ENCODE peak calls at places on chromosomes 2 and 18, in four cellular contexts. S is transverse colon, U is A549, I is IMR-90. H is an unnamed sample.

GRCh38 chr18:44740000-44740399 is 59.3 kb downstream of the SETBP1 start:
- DNase-seq in S (no peak), U (no peak), I (no peak), H (no peak)

GRCh38 chr18:71223487-71223886 is 934.6 kb downstream of the SOCS6 start:
- DNase-seq in S (no peak), U (no peak), I (no peak), H (no peak)

GRCh38 chr2:211035548-211036185 is 479.3 kb downstream of the CPS1 start:
- DNase-seq in S (no peak), U (peak), I (peak), H (no peak)

GRCh38 chr2:217366246-217366645 is 506.4 kb upstream of the TNP1 start:
- DNase-seq in S (no peak), U (no peak), I (no peak), H (no peak)

GRCh38 chr2:15588329-15588919 is 3.2 kb upstream of the DDX1 start:
- DNase-seq in S (peak), U (peak), I (peak), H (peak)

GRCh38 chr2:31378389-31378788 is 36.2 kb downstream of the XDH start:
- DNase-seq in S (no peak), U (no peak), I (no peak), H (no peak)

GRCh38 chr2:61439241-61440002 is 31.5 kb downstream of the USP34 start:
- DNase-seq in S (no peak), U (no peak), I (no peak), H (peak)

GRCh38 chr2:134917219-134917957 is 1.2 kb upstream of the CCNT2 start:
- DNase-seq in S (peak), U (peak), I (no peak), H (peak)

GRCh38 chr18:9804517-9805104 is 81.2 kb upstream of the TXNDC2 start:
- DNase-seq in S (no peak), U (no peak), I (no peak), H (peak)

GRCh38 chr2:74764429-74765272 is 69.3 kb upstream of the HK2 start:
- DNase-seq in S (no peak), U (no peak), I (peak), H (no peak)

GRCh38 chr2:151802315-151802714 is 25.9 kb downstream of the ARL5A start:
- DNase-seq in S (no peak), U (no peak), I (no peak), H (no peak)

GRCh38 chr18:21980744-21981143 is 188.6 kb upstream of the GATA6 start:
- DNase-seq in S (no peak), U (no peak), I (no peak), H (no peak)

GRCh38 chr18:11947214-11948119 is 33.8 kb upstream of the IMPA2 start:
- DNase-seq in S (peak), U (peak), I (peak), H (peak)
- TF ChIP-seq POLR2A in S (peak), U (no peak), I (no peak), H (peak)

GRCh38 chr18:5546660-5547059 is 2.9 kb upstream of the EPB41L3 start:
- DNase-seq in S (no peak), U (peak), I (peak), H (peak)

GRCh38 chr18:5538541-5538940 is 5.3 kb downstream of the EPB41L3 start:
- DNase-seq in S (no peak), U (no peak), I (no peak), H (no peak)

GRCh38 chr18:5542393-5543035 is 1.3 kb downstream of the EPB41L3 start:
- DNase-seq in S (peak), U (no peak), I (peak), H (no peak)

GRCh38 chr18:5543854-5544389 is at the start of gene EPB41L3:
- DNase-seq in S (peak), U (no peak), I (peak), H (peak)

GRCh38 chr18:5543036-5543671 is 643 bp downstream of the EPB41L3 start:
- DNase-seq in S (no peak), U (no peak), I (no peak), H (no peak)
- H3K4me3 ChIP-seq in S (peak), U (peak), I (peak), H (peak)

GRCh38 chr2:190180313-190181065 is 118.0 kb upstream of the MSTN start:
- DNase-seq in S (peak), U (peak), I (no peak), H (peak)
- TF ChIP-seq POLR2A in S (peak), U (no peak), I (no peak), H (peak)

GRCh38 chr2:64990823-64991222 is 1.6 kb downstream of the SLC1A4 start:
- DNase-seq in S (no peak), U (no peak), I (no peak), H (no peak)
- H3K4me3 ChIP-seq in S (no peak), U (peak), I (peak), H (no peak)

DNA sequence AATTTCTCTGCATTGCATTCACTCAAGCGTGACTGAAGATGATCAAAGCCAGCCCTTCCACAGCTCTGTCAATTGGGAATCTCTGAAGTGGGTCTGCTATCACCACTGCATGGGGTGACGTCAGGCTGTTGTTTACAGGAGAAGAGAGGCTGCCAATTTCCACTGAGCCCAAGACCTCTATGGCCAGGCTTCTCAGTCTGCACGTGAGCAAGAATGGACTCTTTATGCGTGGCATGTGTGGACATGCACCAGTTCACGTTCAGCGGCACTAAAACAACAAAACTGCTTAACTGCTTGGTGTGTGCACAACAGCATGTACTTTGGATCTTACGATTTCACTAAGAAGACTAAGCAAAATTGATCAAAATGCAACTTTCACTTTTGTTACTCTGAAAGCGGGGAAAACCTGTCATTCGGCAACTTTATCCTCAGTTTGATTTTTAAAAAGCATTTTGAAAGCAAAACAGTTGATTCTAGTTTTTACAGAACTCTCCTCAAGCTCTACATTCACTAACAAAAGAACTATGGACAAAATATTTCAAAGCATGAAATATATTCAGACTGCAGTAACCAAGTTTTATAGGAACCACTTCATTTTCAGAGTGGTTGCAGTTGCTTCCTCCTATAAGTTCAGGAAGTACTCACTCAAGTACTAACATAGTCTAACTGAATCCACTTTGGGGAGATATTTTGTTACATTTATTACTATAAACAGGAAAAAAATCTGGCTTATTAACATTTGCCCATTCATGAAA is 77.0 kb upstream of the SERTAD2 start:
- DNase-seq in S (peak), U (no peak), I (peak), H (peak)
- TF ChIP-seq POLR2A in S (peak), U (no peak), I (no peak), H (peak)

DNA sequence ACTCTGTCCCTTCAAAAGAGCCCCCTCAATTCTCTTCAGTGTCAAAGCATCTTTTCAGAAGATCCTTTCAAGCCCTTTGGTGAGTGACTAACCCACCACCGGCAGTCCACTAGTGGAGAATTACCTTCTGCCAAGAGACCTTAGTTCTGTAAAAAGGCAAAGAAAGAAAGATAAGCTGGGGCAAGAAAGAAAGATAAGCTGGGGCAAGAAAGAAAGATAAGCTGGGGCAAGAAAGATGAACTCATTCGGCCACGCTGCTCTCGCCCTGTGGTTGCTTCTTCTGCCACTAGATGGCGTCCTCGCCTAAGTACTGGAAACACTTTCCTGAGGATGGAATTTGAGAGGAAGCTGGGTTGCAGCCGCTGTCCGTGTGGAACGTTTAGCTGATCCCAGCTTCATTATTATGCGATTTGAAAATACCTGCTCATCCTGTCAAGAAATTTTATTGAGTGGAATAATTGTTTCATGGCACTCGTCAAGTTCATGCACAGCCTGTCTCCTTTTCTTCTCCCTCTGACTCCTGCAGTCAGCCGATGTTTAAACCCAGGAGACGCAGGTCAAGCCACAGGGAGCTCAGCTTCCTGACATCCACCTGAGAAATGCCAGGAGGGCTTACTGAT is 17.3 kb upstream of the ANXA4 start:
- DNase-seq in S (peak), U (peak), I (peak), H (peak)
- H3K4me3 ChIP-seq in S (no peak), U (peak), I (peak), H (no peak)

DNA sequence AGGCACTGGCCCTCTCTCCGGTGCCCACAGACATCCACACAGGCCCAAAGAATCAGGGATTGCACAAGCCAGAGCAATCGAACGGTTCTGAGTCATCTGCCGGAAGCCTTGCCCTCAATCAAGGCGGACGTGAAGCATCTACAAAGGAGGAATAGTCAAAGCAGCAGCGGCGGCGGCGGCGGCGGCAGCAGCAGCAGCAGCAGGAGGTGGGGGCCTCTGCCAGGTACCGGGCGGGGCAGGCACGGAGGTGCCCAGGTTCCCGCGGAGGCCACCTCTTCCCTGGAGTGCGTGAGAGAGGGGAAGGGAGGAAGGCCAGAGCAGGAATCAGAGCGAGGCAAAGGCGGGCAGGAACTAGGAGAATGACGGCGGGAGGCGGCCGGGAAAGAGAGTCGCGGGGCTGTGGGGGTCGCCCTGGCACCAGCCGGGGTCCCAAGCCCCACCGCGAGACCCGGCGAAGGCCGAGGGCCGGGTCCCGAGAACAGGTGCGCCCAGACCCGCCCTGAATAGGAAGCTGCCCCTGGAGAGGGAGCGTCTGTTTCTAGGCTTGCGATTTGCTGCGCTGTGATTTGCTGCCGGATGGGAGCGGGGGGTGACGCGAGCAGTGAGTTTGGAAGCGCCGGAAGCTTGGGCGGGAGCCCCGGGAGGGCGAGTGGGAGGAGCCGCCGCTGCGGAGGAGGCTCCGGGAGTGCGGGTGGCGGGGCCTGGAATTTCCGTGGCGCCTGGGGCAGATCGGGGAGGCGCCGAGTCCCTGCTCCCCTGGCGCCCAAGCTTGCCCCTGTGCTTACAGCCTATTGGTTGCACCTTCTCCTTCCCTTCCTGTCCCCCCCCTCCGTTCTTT is at the start of gene SERPINB8:
- DNase-seq in S (peak), U (peak), I (peak), H (peak)
- TF ChIP-seq POLR2A in S (peak), U (peak), I (peak), H (peak)

GRCh38 chr2:68365087-68365486 is at the start of gene PLEK:
- DNase-seq in S (peak), U (no peak), I (no peak), H (peak)
- H3K4me3 ChIP-seq in S (no peak), U (no peak), I (no peak), H (no peak)

GRCh38 chr2:54772110-54772509 is 48.6 kb downstream of the EML6 start:
- DNase-seq in S (no peak), U (no peak), I (peak), H (no peak)

GRCh38 chr2:54770676-54771075 is 47.2 kb downstream of the EML6 start:
- DNase-seq in S (no peak), U (no peak), I (no peak), H (no peak)

GRCh38 chr2:54768772-54769428 is 45.4 kb downstream of the EML6 start:
- DNase-seq in S (no peak), U (no peak), I (no peak), H (no peak)

GRCh38 chr2:54771166-54771565 is 47.7 kb downstream of the EML6 start:
- DNase-seq in S (no peak), U (no peak), I (peak), H (no peak)

GRCh38 chr2:54770211-54770610 is 46.7 kb downstream of the EML6 start:
- DNase-seq in S (no peak), U (no peak), I (no peak), H (no peak)
- TF ChIP-seq POLR2A in S (no peak), U (no peak), I (no peak), H (no peak)

DNA sequence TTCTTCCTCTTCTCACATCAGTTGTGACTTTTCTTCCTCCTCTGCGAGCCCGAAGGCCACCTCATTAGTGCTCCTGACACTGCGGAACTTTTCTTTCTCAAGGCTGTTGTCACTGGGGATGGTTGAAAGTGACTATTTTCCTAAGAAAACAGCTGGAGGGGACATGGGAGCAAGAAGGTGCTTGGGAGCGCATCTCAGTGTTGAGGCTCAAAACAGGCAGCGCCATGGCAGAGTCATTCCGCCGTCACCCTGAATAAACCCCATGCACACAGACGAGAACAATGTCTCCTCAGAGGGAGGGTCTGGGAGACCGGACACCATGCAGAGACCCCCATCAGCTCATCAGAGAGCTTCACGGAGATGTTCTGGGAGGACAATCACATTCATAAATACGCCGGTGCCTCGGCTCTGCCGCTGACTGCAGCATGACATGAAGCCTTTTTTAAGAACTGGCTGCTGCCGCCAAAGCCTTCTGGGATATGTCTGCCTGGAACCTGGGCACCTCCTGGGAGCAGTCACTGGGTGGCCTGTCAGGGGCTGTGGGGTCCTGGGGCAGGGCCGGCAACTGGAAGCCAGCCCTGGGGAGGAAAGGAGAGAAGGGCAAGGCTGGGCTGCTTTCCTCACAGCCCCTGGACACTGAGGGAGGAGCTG is 19.2 kb downstream of the ATOH8 start:
- DNase-seq in S (no peak), U (no peak), I (no peak), H (no peak)
- H3K4me3 ChIP-seq in S (no peak), U (peak), I (no peak), H (peak)